ENCODE peak calls at places on chromosomes 2 and 18, in ten cellular contexts. K, S, B, A, O, E, R, L, I and N are unnamed samples.

GRCh38 chr2:221463235-221463896 is 108.7 kb downstream of the EPHA4 start:
- DNase-seq in B (no peak), R (no peak), A (no peak), O (no peak), K (no peak), L (no peak), S (no peak), I (no peak), E (no peak), N (no peak)

GRCh38 chr2:121611730-121612705 is 37.2 kb downstream of the CLASP1 start:
- DNase-seq in L (no peak), A (no peak), O (no peak), B (no peak), K (no peak), E (no peak), R (no peak), S (no peak), I (no peak), N (no peak)

GRCh38 chr2:70964596-70965386 is 13.6 kb upstream of the ANKRD53 start:
- DNase-seq in S (peak; percentile 82), B (peak; percentile 67), O (peak; percentile 77), L (peak; percentile 80), E (peak; percentile 81), I (peak; percentile 72), R (peak; percentile 74), A (peak; percentile 76), K (peak; percentile 65), N (no peak)

GRCh38 chr2:201971516-201972228 is 62.0 kb upstream of the FZD7 start:
- DNase-seq in K (no peak), R (no peak), L (no peak), I (no peak), E (no peak), O (no peak), S (no peak), A (no peak), B (no peak), N (no peak)

GRCh38 chr2:180604077-180604476 is 376.3 kb upstream of the UBE2E3 start:
- DNase-seq in E (no peak), S (no peak), A (no peak), R (no peak), I (no peak), B (no peak), O (no peak), L (no peak), K (peak; percentile 13), N (no peak)

GRCh38 chr18:765764-766549 is 46.1 kb downstream of the YES1 start:
- DNase-seq in E (no peak), B (no peak), I (no peak), L (no peak), S (no peak), O (no peak), K (no peak), A (no peak), R (no peak), N (no peak)

GRCh38 chr2:68319397-68320117 is at the start of gene CNRIP1:
- DNase-seq in S (no peak), I (no peak), B (no peak), E (no peak), A (peak; percentile 61), O (peak; percentile 52), R (no peak), K (peak; percentile 87), L (peak; percentile 83), N (peak; percentile 53)

GRCh38 chr2:237309011-237309410 is 105.0 kb downstream of the COL6A3 start:
- DNase-seq in S (no peak), O (no peak), K (no peak), E (no peak), B (no peak), A (no peak), I (no peak), R (no peak), L (no peak), N (no peak)

GRCh38 chr2:18362696-18363095 is 197.8 kb downstream of the RDH14 start:
- DNase-seq in R (no peak), K (peak; percentile 39), I (no peak), B (no peak), A (no peak), L (no peak), O (no peak), E (no peak), S (no peak), N (no peak)

GRCh38 chr2:67471681-67472080 is 74.5 kb downstream of the ETAA1 start:
- DNase-seq in B (no peak), E (no peak), I (no peak), O (no peak), S (no peak), K (no peak), R (no peak), L (no peak), A (no peak), N (no peak)

GRCh38 chr2:66805136-66805535 is 370.2 kb downstream of the MEIS1 start:
- DNase-seq in A (no peak), B (no peak), I (no peak), L (no peak), E (no peak), K (no peak), O (peak; percentile 14), S (no peak), R (no peak), N (no peak)

GRCh38 chr18:75408554-75409506 is 18.7 kb downstream of the SMIM21 start:
- DNase-seq in L (no peak), K (peak; percentile 98), O (no peak), R (peak; percentile 7), B (no peak), I (no peak), S (peak; percentile 20), E (no peak), A (no peak), N (no peak)

GRCh38 chr18:51537487-51537886 is 340.0 kb upstream of the MEX3C start:
- DNase-seq in A (peak; percentile 29), R (no peak), B (no peak), O (peak; percentile 69), I (no peak), E (no peak), L (no peak), K (no peak), S (no peak), N (peak; percentile 19)

GRCh38 chr2:130183500-130184373 is 1.7 kb downstream of the MZT2B start:
- DNase-seq in K (peak; percentile 1), E (no peak), S (no peak), I (no peak), B (no peak), O (no peak), A (peak; percentile 46), L (no peak), R (no peak), N (no peak)

GRCh38 chr2:86764661-86765307 is 25.9 kb downstream of the CD8A start:
- DNase-seq in B (peak; percentile 26), A (peak; percentile 34), O (no peak), L (no peak), I (no peak), K (peak; percentile 34), E (no peak), R (no peak), S (no peak), N (peak; percentile 9)